ENCODE peak calls at places on chromosome 3, in six cellular contexts. L is brain microvascular endothelial cell, I is substantia nigra, F is keratinocyte, T is cardiac muscle cell, Q is A549. D is an unnamed sample.

GRCh38 chr3:16067837-16068471 is 106.5 kb upstream of the GALNT15 start:
- DNase-seq in Q (peak), T (no peak), I (no peak), L (no peak), F (peak), D (no peak)

GRCh38 chr3:57557088-57557537 is 1.0 kb downstream of the PDE12 start:
- DNase-seq in L (peak), T (peak), F (no peak), Q (peak), I (no peak), D (no peak)

GRCh38 chr3:13877911-13878710 is 1.8 kb downstream of the WNT7A start:
- DNase-seq in I (no peak), Q (no peak), L (no peak), F (no peak), T (no peak), D (no peak)

GRCh38 chr3:28019740-28020139 is 221.7 kb upstream of the CMC1 start:
- DNase-seq in F (no peak), L (no peak), T (no peak), Q (no peak), I (no peak), D (no peak)

GRCh38 chr3:63662500-63662899 is 10.0 kb downstream of the SNTN start:
- DNase-seq in Q (no peak), F (no peak), L (no peak), I (no peak), T (no peak), D (no peak)

GRCh38 chr3:157226173-157226847 is 66.4 kb upstream of the CCNL1 start:
- DNase-seq in L (no peak), F (no peak), I (no peak), Q (no peak), T (peak), D (no peak)

GRCh38 chr3:14267976-14268375 is 89.4 kb downstream of the LSM3 start:
- DNase-seq in T (no peak), L (no peak), F (no peak), I (no peak), Q (no peak), D (no peak)

GRCh38 chr3:5464684-5465083 is 277.2 kb downstream of the EDEM1 start:
- DNase-seq in T (no peak), Q (no peak), I (no peak), F (no peak), L (no peak), D (no peak)

GRCh38 chr3:168801792-168802191 is 706.1 kb upstream of the GOLIM4 start:
- DNase-seq in Q (no peak), F (no peak), I (no peak), L (peak), T (peak), D (no peak)

GRCh38 chr3:13483286-13483685 is 3.2 kb downstream of the HDAC11 start:
- DNase-seq in L (no peak), I (no peak), F (no peak), Q (no peak), T (no peak), D (no peak)

GRCh38 chr3:15428539-15428938 is 1.1 kb downstream of the EAF1 start:
- DNase-seq in L (peak), I (no peak), Q (peak), F (no peak), T (peak), D (no peak)

GRCh38 chr3:66642015-66642414 is 141.2 kb upstream of the LRIG1 start:
- DNase-seq in L (no peak), I (no peak), F (no peak), Q (no peak), T (no peak), D (no peak)

GRCh38 chr3:60582285-60582684 is 669.0 kb downstream of the FHIT start:
- DNase-seq in L (no peak), I (no peak), Q (no peak), F (no peak), T (peak), D (no peak)

GRCh38 chr3:51340311-51340829 is 44.7 kb upstream of the MANF start:
- DNase-seq in I (no peak), Q (peak), F (peak), T (peak), L (peak), D (peak)

GRCh38 chr3:69458798-69459197 is 72.9 kb upstream of the FRMD4B start:
- DNase-seq in L (no peak), F (no peak), T (no peak), I (no peak), Q (no peak), D (no peak)

GRCh38 chr3:173745952-173746682 is 348.6 kb downstream of the NLGN1 start:
- DNase-seq in Q (no peak), F (no peak), L (peak), I (no peak), T (peak), D (no peak)

GRCh38 chr3:98596902-98597500 is 3.6 kb upstream of the CPOX start:
- DNase-seq in Q (peak), L (peak), T (peak), I (no peak), F (no peak), D (peak)

GRCh38 chr3:139284221-139284620 is 59.6 kb upstream of the MRPS22 start:
- DNase-seq in T (no peak), F (no peak), L (no peak), I (no peak), Q (no peak), D (no peak)

GRCh38 chr3:23840521-23840920 is 34.8 kb downstream of the UBE2E1 start:
- DNase-seq in T (no peak), Q (no peak), F (no peak), L (no peak), I (no peak), D (no peak)
- H3K27ac ChIP-seq in T (peak), Q (no peak), F (no peak), L (no peak), I (no peak), D (no peak)

DNA sequence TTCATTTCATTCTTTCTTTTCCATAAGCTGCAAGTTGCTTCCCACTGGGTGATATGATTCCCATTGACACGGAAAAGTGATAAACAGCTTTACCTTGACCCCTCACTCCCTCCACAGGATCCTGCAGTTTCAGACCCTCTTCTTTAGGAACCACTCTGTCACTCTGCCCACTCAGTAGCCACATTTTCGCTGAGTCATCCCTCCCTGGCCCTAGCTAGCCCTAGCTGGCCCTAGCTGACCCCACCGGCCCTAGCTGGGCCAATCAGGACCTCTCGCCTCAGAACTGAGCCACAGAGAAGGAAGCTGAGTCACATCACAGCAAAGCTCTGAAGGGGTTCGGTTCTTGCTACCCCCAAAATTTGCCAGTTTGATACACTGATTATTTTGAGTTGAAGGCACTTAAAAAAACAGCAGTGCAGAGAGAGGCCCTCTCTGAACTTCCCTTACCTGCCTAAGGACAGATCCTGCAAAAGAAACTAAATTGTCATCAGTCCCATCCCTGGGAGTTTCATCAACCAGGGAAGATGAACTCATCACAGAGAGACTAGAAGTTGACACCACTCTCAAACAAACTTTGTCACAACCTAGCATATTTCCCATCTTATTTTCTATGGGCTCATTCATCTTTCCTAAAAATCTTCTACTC is 233.5 kb upstream of the PROK2 start:
- DNase-seq in F (no peak), L (no peak), Q (no peak), T (peak), I (no peak), D (no peak)
- H3K27ac ChIP-seq in F (no peak), L (no peak), Q (peak), T (peak), I (no peak), D (no peak)

GRCh38 chr3:149738891-149739290 is 13.4 kb downstream of the COMMD2 start:
- DNase-seq in Q (no peak), L (no peak), I (no peak), F (no peak), T (no peak), D (no peak)
- H3K27ac ChIP-seq in Q (no peak), L (no peak), I (no peak), F (no peak), T (no peak), D (no peak)

GRCh38 chr3:71062920-71063767 is 520.4 kb downstream of the FOXP1 start:
- DNase-seq in L (peak), F (no peak), I (no peak), T (peak), Q (no peak), D (no peak)

GRCh38 chr3:71060536-71060935 is 523.0 kb downstream of the FOXP1 start:
- DNase-seq in T (no peak), L (no peak), F (no peak), I (no peak), Q (no peak), D (no peak)

GRCh38 chr3:71062037-71062919 is 521.2 kb downstream of the FOXP1 start:
- DNase-seq in T (peak), Q (no peak), F (no peak), I (no peak), L (no peak), D (no peak)

GRCh38 chr3:71061581-71061980 is 521.9 kb downstream of the FOXP1 start:
- DNase-seq in I (no peak), Q (no peak), L (no peak), F (no peak), T (no peak), D (no peak)

DNA sequence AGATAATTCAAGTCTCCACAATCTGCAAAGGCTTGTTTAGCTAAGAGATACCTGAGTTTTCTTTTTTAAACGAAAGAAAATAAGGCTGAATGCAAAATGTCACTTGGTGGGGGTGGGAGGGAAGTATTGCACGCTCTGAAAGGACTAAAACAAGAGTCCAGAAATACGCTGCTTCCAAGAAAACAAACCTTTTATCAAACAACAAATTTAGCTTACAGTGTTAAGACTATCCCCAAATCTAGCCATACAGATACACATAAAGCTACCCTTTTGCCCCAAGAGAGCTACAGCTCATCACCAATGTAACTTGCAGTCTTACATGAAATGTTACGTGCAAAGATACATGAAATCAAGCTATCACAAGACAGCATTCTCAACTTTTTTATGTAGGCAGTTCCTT is 522.5 kb downstream of the FOXP1 start:
- DNase-seq in L (no peak), T (no peak), I (no peak), F (no peak), Q (no peak), D (no peak)
- H3K27ac ChIP-seq in L (no peak), T (peak), I (no peak), F (peak), Q (peak), D (no peak)

DNA sequence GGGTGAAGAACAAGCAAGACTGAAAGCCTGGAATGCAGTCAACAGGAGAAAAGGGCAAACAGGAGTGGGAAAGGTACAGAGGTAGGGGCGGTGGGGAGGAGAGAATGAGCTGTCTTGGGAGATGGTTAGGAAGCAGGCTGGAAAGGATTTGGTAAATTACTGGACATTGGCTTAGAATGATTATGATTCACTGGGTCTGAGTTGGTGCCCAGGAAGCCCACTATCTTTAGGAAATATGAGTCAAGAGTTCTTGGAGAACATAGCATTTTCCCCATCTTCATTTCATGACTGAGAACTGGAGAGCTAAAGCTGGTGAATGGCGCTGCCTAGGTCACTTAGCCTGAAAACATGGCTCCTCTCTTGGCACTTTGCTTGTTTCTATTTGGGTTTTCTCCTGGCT is 74.7 kb upstream of the C3orf80 start:
- DNase-seq in I (no peak), F (no peak), L (peak), T (peak), Q (no peak), D (no peak)
- H3K27ac ChIP-seq in I (no peak), F (no peak), L (no peak), T (no peak), Q (peak), D (no peak)

DNA sequence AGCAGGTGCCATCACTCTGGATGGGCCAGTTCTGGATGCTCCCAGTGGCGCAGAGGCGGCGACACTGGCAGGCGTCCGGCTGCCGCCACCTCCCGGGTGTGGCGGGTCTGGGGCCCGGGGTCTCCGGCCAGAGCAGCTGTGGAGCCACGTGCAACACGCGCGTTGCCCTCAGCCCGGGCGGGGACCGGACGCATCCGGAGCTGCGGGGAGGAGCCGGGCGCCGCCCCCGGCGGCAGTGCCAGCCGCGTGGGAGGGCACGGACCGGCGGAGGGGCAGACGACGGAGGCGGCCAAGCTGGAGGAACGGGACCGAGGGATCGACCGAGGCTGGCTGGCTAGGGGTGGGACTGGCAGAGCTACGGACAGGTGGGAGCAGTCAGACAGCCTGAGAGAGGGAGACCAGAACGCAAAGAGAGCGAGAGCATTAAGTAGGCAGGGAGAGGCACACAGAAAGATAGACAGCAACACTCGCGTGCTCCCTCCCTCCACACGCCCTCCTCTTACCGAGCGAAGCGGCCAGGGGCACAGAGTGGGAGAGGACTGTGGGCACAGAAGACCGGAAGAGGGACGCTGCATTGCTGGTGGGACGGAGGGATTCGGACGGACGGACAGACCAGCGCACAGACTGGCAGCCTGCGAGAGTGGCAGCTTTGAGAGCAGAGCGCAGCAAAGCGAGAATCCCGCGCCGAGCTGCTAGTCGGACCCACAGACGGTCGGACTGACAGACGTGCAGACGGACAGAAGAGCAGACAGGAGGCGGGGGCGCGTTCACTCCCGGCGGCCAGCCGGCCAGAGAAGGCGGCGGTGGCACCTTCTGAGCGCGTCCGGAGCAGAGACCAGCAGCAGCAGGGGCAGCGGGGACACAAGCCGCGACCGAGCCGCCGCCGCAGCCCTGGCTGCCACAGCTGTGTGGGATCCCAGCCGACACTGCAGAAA is at the start of gene ARPP21:
- DNase-seq in L (peak), F (no peak), Q (peak), T (no peak), I (peak), D (no peak)
- H3K27ac ChIP-seq in L (no peak), F (no peak), Q (peak), T (no peak), I (peak), D (no peak)

GRCh38 chr3:61616586-61616985 is 55.2 kb downstream of the PTPRG start:
- DNase-seq in L (no peak), Q (no peak), T (no peak), I (no peak), F (no peak), D (no peak)

GRCh38 chr3:61615643-61616042 is 54.3 kb downstream of the PTPRG start:
- DNase-seq in L (no peak), I (no peak), Q (no peak), F (no peak), T (no peak), D (no peak)

GRCh38 chr3:61618871-61619270 is 57.5 kb downstream of the PTPRG start:
- DNase-seq in L (no peak), T (no peak), F (no peak), I (no peak), Q (no peak), D (no peak)

GRCh38 chr3:61617041-61617440 is 55.7 kb downstream of the PTPRG start:
- DNase-seq in F (no peak), T (no peak), L (no peak), I (no peak), Q (no peak), D (no peak)

DNA sequence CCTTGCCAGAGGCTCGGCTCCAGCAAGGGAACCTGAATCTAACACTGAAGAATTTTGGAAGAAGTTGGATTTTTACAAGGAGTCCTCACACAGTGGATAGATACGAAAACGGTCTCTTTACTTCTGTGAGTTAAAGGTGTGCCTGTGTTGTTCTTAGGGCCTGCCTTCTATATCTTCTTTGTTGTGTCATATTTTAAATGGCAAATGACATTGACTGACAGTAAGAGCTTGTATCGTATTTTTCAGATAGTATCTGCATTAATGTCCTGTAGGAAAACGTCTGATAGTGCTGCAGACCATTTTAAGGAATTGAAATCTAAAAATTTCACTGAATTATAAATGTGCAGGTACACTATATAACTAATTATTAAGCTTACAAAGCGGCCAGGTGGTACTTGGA is 56.3 kb downstream of the PTPRG start:
- DNase-seq in I (no peak), Q (no peak), F (no peak), L (no peak), T (no peak), D (no peak)
- H3K27ac ChIP-seq in I (no peak), Q (no peak), F (no peak), L (no peak), T (no peak), D (no peak)

D was measured in HCT116.